ENCODE peak calls at places on chromosomes 2 and 18, in seven cellular contexts. I is A549, N is SK-N-SH, C is ovary, X is tibial nerve, T is stomach, E is suprapubic skin. O is an unnamed sample.

GRCh38 chr2:192051533-192051932 is 143.2 kb downstream of the TMEFF2 start:
- DNase-seq in I (no peak), N (no peak), C (no peak), X (no peak), T (no peak), E (no peak), O (no peak)

GRCh38 chr2:230974096-230974913 is 21.6 kb upstream of the SPATA3 start:
- DNase-seq in I (no peak), N (no peak), C (no peak), X (no peak), T (no peak), E (no peak), O (no peak)

GRCh38 chr18:50356036-50356945 is 18.6 kb upstream of the SKA1 start:
- DNase-seq in I (no peak), N (no peak), C (no peak), X (no peak), T (no peak), E (no peak), O (no peak)

GRCh38 chr2:172230783-172231446 is 128.2 kb upstream of the DLX2 start:
- DNase-seq in I (no peak), N (no peak), C (no peak), X (no peak), T (no peak), E (no peak), O (no peak)

GRCh38 chr2:189726849-189727248 is 35.7 kb downstream of the OSGEPL1 start:
- DNase-seq in I (no peak), N (no peak), C (no peak), X (no peak), T (no peak), E (no peak), O (no peak)

GRCh38 chr2:210199186-210199765 is 26.0 kb downstream of the ACADL start:
- DNase-seq in I (no peak), N (no peak), C (no peak), X (no peak), T (no peak), E (no peak), O (no peak)

GRCh38 chr2:161586517-161587167 is 37.6 kb upstream of the SLC4A10 start:
- DNase-seq in I (peak), N (peak), C (no peak), X (no peak), T (no peak), E (no peak), O (no peak)

GRCh38 chr2:159508140-159508539 is 108.2 kb downstream of the BAZ2B start:
- DNase-seq in I (no peak), N (no peak), C (no peak), X (no peak), T (no peak), E (no peak), O (no peak)

GRCh38 chr2:17652681-17653080 is 100.9 kb downstream of the SMC6 start:
- DNase-seq in I (no peak), N (no peak), C (no peak), X (no peak), T (no peak), E (no peak), O (no peak)

GRCh38 chr2:71410716-71411115 is 42.6 kb upstream of the DYSF start:
- DNase-seq in I (no peak), N (no peak), C (no peak), X (no peak), T (no peak), E (no peak), O (no peak)

GRCh38 chr2:227312579-227312978 is 12.5 kb upstream of the MFF start:
- DNase-seq in I (no peak), N (no peak), C (no peak), X (no peak), T (no peak), E (no peak), O (no peak)

GRCh38 chr2:143525006-143525405 is 395.8 kb downstream of the ARHGAP15 start:
- DNase-seq in I (no peak), N (no peak), C (no peak), X (no peak), T (no peak), E (no peak), O (no peak)

GRCh38 chr18:13147146-13147545 is 71.4 kb upstream of the LDLRAD4 start:
- DNase-seq in I (no peak), N (no peak), C (no peak), X (no peak), T (no peak), E (no peak), O (no peak)

GRCh38 chr18:3283908-3284307 is 22.0 kb downstream of the MYL12B start:
- DNase-seq in I (no peak), N (peak), C (no peak), X (no peak), T (no peak), E (no peak), O (no peak)

GRCh38 chr2:236720974-236721600 is 151.5 kb downstream of the ACKR3 start:
- DNase-seq in I (no peak), N (peak), C (no peak), X (no peak), T (no peak), E (no peak), O (no peak)

GRCh38 chr2:235127909-235128308 is 176.1 kb downstream of the SH3BP4 start:
- DNase-seq in I (no peak), N (no peak), C (no peak), X (no peak), T (no peak), E (no peak), O (no peak)

GRCh38 chr2:128468186-128468585 is 149.5 kb upstream of the HS6ST1 start:
- DNase-seq in I (no peak), N (no peak), C (no peak), X (no peak), T (no peak), E (peak), O (no peak)

GRCh38 chr2:6667326-6667725 is 198.4 kb downstream of the CMPK2 start:
- DNase-seq in I (no peak), N (no peak), C (no peak), X (no peak), T (no peak), E (no peak), O (no peak)

GRCh38 chr18:48931680-48932461 is 18.9 kb downstream of the SMAD7 start:
- DNase-seq in I (no peak), N (no peak), C (no peak), X (no peak), T (no peak), E (no peak), O (no peak)

GRCh38 chr18:34787931-34788532 is 77.9 kb downstream of the DTNA start:
- DNase-seq in I (peak), N (peak), C (no peak), X (peak), T (peak), E (no peak), O (no peak)

GRCh38 chr18:47901624-47902362 is 28.7 kb downstream of the SMAD2 start:
- DNase-seq in I (no peak), N (no peak), C (no peak), X (no peak), T (no peak), E (no peak), O (no peak)

GRCh38 chr18:48663931-48664847 is 125.4 kb downstream of the CTIF start:
- DNase-seq in I (peak), N (peak), C (peak), X (peak), T (peak), E (no peak), O (peak)

GRCh38 chr2:219059725-219060682 is 717 bp downstream of the IHH start:
- DNase-seq in I (no peak), N (peak), C (no peak), X (no peak), T (peak), E (no peak), O (no peak)

GRCh38 chr2:46493241-46493970 is 14.0 kb downstream of the TMEM247 start:
- DNase-seq in I (peak), N (no peak), C (no peak), X (no peak), T (no peak), E (no peak), O (no peak)

GRCh38 chr2:81481242-81481993 is 1176.9 kb upstream of the LRRTM1 start:
- DNase-seq in I (no peak), N (peak), C (no peak), X (no peak), T (no peak), E (no peak), O (peak)

GRCh38 chr18:58042826-58043362 is 1.1 kb upstream of the NEDD4L start:
- DNase-seq in I (no peak), N (no peak), C (no peak), X (no peak), T (no peak), E (no peak), O (no peak)

GRCh38 chr2:153891061-153891460 is 19.3 kb downstream of the GALNT13 start:
- DNase-seq in I (no peak), N (no peak), C (no peak), X (no peak), T (no peak), E (no peak), O (no peak)

GRCh38 chr2:159206736-159207380 is 79.6 kb downstream of the WDSUB1 start:
- DNase-seq in I (no peak), N (no peak), C (no peak), X (no peak), T (no peak), E (no peak), O (no peak)

GRCh38 chr2:238603596-238603995 is 176.9 kb downstream of the ASB1 start:
- DNase-seq in I (no peak), N (no peak), C (no peak), X (no peak), T (no peak), E (no peak), O (no peak)

GRCh38 chr2:113896791-113897190 is 6.9 kb downstream of the ACTR3 start:
- DNase-seq in I (no peak), N (no peak), C (no peak), X (no peak), T (no peak), E (no peak), O (no peak)

GRCh38 chr2:113895819-113896563 is 6.1 kb downstream of the ACTR3 start:
- DNase-seq in I (no peak), N (no peak), C (no peak), X (no peak), T (no peak), E (no peak), O (no peak)

GRCh38 chr2:113895301-113895700 is 5.4 kb downstream of the ACTR3 start:
- DNase-seq in I (no peak), N (no peak), C (no peak), X (no peak), T (no peak), E (no peak), O (no peak)

GRCh38 chr2:113892004-113892740 is 2.3 kb downstream of the ACTR3 start:
- DNase-seq in I (no peak), N (no peak), C (no peak), X (no peak), T (no peak), E (no peak), O (no peak)

DNA sequence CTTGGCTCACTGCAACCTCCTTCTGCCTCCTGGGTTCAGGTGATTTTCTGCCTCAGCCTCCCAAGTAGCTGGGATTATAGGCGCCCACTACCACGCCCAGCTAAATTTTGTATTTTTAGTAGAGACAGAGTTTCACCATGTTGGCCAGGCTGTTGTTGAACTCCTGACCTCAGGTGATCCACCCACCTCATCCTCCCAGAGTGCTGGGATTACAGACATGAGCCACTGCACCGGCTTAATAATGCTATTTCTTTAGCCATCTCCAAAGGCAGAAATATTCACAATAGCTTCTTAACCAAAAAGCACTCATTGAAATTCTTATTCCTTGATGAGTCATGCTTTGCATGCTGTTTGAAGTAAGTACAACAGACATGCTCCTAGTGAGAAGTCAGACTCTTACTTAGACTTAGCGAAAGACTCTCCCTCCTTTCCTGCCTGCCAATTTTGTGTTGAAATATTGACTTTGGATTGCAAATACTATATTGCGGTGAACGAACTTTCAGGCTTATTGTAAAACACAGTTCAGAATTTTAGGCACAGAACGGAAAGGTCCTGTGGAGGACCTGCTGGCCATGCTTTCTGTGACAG is 4.4 kb downstream of the ACTR3 start:
- DNase-seq in I (peak), N (no peak), C (no peak), X (no peak), T (no peak), E (no peak), O (no peak)
- H3K27ac ChIP-seq in I (peak), N (peak), C (no peak), X (no peak), T (peak), E (peak), O (peak)

DNA sequence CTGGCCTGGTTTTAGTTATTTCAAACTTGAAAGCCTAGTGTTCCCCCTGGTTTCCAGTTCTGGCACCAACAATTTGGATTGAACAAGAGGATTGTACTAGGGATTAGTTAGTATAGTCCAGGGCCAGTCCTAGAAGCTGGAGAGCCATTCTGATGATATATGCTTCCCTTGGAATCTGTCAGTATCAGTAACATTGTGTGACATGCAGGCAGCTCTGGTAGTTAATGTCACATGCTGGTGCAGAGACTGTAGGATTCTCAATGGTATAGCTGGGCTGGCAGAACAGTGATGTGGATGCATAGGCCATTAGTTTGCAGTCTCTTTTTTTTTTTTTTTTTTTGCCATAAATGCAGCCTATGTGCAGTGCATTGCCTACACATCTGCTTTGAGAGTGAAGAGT is 3.6 kb downstream of the MGAT5 start:
- DNase-seq in I (no peak), N (no peak), C (no peak), X (no peak), T (no peak), E (no peak), O (no peak)
- TF ChIP-seq EP300 in I (no peak), N (no peak), C (no peak), X (no peak), T (no peak), E (no peak), O (no peak)

GRCh38 chr18:11992096-11992785 is 10.9 kb downstream of the IMPA2 start:
- DNase-seq in I (no peak), N (no peak), C (no peak), X (no peak), T (no peak), E (peak), O (peak)

GRCh38 chr18:11991021-11991770 is 9.9 kb downstream of the IMPA2 start:
- DNase-seq in I (no peak), N (no peak), C (no peak), X (no peak), T (no peak), E (peak), O (peak)

GRCh38 chr18:11989174-11989573 is 7.9 kb downstream of the IMPA2 start:
- DNase-seq in I (no peak), N (no peak), C (no peak), X (no peak), T (peak), E (peak), O (peak)

GRCh38 chr18:11990541-11990940 is 9.2 kb downstream of the IMPA2 start:
- DNase-seq in I (no peak), N (no peak), C (no peak), X (no peak), T (no peak), E (peak), O (peak)

DNA sequence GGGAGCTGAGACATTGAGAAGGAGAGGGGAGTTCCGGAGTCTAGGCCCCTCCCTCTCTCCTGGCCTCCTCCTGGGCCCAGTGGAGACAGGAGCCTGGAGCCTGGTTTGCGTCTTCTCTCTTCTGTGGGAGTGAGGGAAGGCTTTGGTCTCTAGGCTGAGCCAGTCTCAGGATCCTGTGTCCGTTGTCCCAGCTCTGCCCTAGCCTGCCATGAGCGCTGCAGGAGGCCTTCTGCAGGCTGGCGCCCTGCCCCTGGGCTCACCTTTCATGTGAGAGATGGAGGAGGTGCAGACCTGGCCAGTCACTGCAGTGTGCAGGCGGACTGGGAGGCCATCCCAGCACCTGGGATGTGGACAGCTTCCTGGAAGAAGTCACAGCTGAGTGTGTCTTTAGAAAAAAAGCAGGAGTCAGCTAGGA is 8.7 kb downstream of the IMPA2 start:
- DNase-seq in I (no peak), N (no peak), C (no peak), X (no peak), T (peak), E (peak), O (peak)
- H3K27ac ChIP-seq in I (no peak), N (no peak), C (no peak), X (no peak), T (peak), E (no peak), O (no peak)

GRCh38 chr2:174635747-174636399 is 38.3 kb upstream of the WIPF1 start:
- DNase-seq in I (no peak), N (no peak), C (no peak), X (no peak), T (no peak), E (no peak), O (no peak)
- TF ChIP-seq EP300 in I (no peak), N (no peak), C (no peak), X (no peak), T (no peak), E (no peak), O (no peak)

GRCh38 chr2:3467654-3468053 is 51.7 kb downstream of the ADI1 start:
- DNase-seq in I (no peak), N (no peak), C (no peak), X (no peak), T (no peak), E (no peak), O (no peak)

GRCh38 chr2:3468296-3468988 is 50.9 kb downstream of the ADI1 start:
- DNase-seq in I (no peak), N (no peak), C (no peak), X (no peak), T (no peak), E (no peak), O (no peak)

GRCh38 chr2:3465844-3466481 is 53.4 kb downstream of the ADI1 start:
- DNase-seq in I (peak), N (no peak), C (no peak), X (no peak), T (no peak), E (no peak), O (no peak)

GRCh38 chr2:3466482-3466863 is 52.9 kb downstream of the ADI1 start:
- DNase-seq in I (no peak), N (no peak), C (no peak), X (no peak), T (no peak), E (no peak), O (no peak)

GRCh38 chr2:3466966-3467365 is 52.4 kb downstream of the ADI1 start:
- DNase-seq in I (no peak), N (no peak), C (no peak), X (no peak), T (no peak), E (no peak), O (no peak)
- H3K27ac ChIP-seq in I (no peak), N (peak), C (no peak), X (peak), T (no peak), E (no peak), O (no peak)

DNA sequence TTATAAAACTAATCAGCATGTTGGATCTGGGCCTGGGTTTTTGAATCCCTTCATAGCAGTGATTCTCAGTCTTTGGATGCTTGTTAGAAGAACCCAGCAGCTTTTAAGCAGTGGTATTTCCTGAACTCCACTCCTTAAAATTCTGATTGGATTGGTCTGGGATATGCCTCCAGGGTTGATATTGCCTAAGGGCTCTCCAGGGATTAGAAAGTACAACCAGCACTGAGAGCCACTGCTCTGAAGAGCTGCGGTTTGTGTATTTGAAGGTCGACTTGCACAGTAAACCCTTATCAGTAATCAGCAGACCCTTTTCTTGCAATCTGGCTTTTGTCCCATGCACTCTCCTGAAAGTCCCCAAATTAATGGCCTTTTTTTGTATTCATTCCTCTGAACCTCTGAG is 17.0 kb upstream of the RBMS1 start:
- DNase-seq in I (no peak), N (peak), C (no peak), X (no peak), T (no peak), E (no peak), O (no peak)
- TF ChIP-seq EP300 in I (no peak), N (peak), C (no peak), X (no peak), T (no peak), E (no peak), O (no peak)

O was measured in sigmoid colon.